ENCODE peak calls at places on chromosomes 2 and 18, in five cellular contexts. One of them, this sample, is unnamed.

GRCh38 chr2:199405241-199405640 is 52.5 kb downstream of the SATB2 start:
- DNase-seq in endothelial cell: no peak
- DNase-seq in fibroblast of the aortic adventitia: peak
- DNase-seq in PC-3: peak
- DNase-seq in A549: peak
- DNase-seq in this sample: no peak

GRCh38 chr2:182148344-182148743 is 162.7 kb downstream of the PPP1R1C start:
- DNase-seq in PC-3: peak
- DNase-seq in fibroblast of the aortic adventitia: peak
- DNase-seq in A549: no peak
- DNase-seq in endothelial cell: no peak
- DNase-seq in this sample: no peak

GRCh38 chr2:176170606-176171005 is 13.5 kb downstream of the HOXD3 start:
- DNase-seq in endothelial cell: no peak
- DNase-seq in A549: no peak
- DNase-seq in fibroblast of the aortic adventitia: no peak
- DNase-seq in PC-3: no peak
- DNase-seq in this sample: no peak

GRCh38 chr2:95208101-95208500 is 780 bp downstream of the ZNF892 start:
- DNase-seq in fibroblast of the aortic adventitia: peak
- DNase-seq in endothelial cell: no peak
- DNase-seq in PC-3: no peak
- DNase-seq in A549: no peak
- DNase-seq in this sample: no peak

GRCh38 chr2:110804915-110805314 is 72.5 kb downstream of the ACOXL start:
- DNase-seq in A549: no peak
- DNase-seq in PC-3: no peak
- DNase-seq in fibroblast of the aortic adventitia: no peak
- DNase-seq in endothelial cell: no peak
- DNase-seq in this sample: no peak

GRCh38 chr2:154439156-154439555 is 259.3 kb upstream of the KCNJ3 start:
- DNase-seq in PC-3: peak
- DNase-seq in endothelial cell: no peak
- DNase-seq in A549: no peak
- DNase-seq in fibroblast of the aortic adventitia: no peak
- DNase-seq in this sample: no peak

GRCh38 chr18:48767090-48767670 is 183.6 kb downstream of the SMAD7 start:
- DNase-seq in A549: no peak
- DNase-seq in fibroblast of the aortic adventitia: peak
- DNase-seq in PC-3: no peak
- DNase-seq in endothelial cell: no peak
- DNase-seq in this sample: no peak

GRCh38 chr2:106095478-106096392 is 98.4 kb downstream of the UXS1 start:
- DNase-seq in A549: no peak
- DNase-seq in endothelial cell: no peak
- DNase-seq in fibroblast of the aortic adventitia: no peak
- DNase-seq in PC-3: no peak
- DNase-seq in this sample: no peak

GRCh38 chr18:76524900-76525698 is 30.1 kb upstream of the ZNF516 start:
- DNase-seq in A549: peak
- DNase-seq in fibroblast of the aortic adventitia: peak
- DNase-seq in PC-3: no peak
- DNase-seq in endothelial cell: peak
- DNase-seq in this sample: no peak

GRCh38 chr2:96665083-96665569 is 22.6 kb downstream of the FER1L5 start:
- DNase-seq in fibroblast of the aortic adventitia: peak
- DNase-seq in PC-3: peak
- DNase-seq in A549: peak
- DNase-seq in endothelial cell: no peak
- DNase-seq in this sample: no peak

DNA sequence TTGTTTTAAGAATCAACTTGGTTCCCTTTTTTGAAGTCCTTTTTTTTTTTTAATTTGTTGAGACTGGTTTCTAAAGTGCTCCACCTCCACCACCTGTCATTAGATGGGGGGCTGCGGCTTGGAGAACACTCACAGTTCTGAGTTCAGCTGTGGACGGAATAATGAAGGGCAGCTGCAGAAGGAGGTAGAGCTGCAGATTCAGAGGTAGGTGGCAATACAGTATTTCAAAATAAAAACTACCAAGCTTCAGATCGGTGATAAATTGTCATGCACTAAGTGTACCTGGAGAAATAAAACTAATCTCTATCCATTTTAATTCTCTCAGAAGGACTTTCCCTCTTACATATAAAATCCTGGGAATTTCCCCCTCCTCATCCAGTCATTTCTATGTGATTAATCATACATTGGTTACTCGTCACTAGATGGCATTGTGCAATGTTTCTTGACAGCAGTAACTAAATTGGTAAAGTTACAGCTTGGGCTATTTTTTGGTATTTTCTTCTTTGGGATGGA is 81.1 kb upstream of the SLC39A10 start:
- DNase-seq in PC-3: peak
- DNase-seq in endothelial cell: no peak
- DNase-seq in A549: peak
- DNase-seq in fibroblast of the aortic adventitia: peak
- DNase-seq in this sample: no peak
- TF ChIP-seq CTCF in PC-3: peak
- TF ChIP-seq CTCF in endothelial cell: no peak
- TF ChIP-seq CTCF in A549: peak
- TF ChIP-seq CTCF in fibroblast of the aortic adventitia: no peak
- TF ChIP-seq CTCF in this sample: no peak

DNA sequence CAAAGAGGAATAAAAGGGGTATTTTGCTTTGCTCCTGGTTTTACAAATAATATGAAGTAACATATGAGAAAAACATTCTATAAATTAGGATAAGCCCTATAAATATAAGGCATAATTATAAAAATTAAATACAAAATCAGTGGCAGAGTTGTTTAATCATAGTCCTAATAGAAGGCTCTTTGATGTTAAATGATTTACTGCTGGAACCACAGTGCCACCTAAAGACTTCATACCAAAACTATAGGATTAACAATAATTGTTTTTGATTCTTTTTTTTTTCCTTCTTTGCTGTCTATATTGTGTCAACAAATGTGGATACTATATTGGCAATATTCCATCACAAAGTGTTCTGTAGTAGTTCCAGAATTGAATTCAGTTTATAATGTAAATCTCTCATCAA is 837.7 kb upstream of the SLC39A10 start:
- DNase-seq in PC-3: peak
- DNase-seq in endothelial cell: no peak
- DNase-seq in A549: no peak
- DNase-seq in fibroblast of the aortic adventitia: no peak
- DNase-seq in this sample: no peak
- TF ChIP-seq CTCF in PC-3: peak
- TF ChIP-seq CTCF in endothelial cell: no peak
- TF ChIP-seq CTCF in A549: peak
- TF ChIP-seq CTCF in fibroblast of the aortic adventitia: no peak
- TF ChIP-seq CTCF in this sample: no peak

DNA sequence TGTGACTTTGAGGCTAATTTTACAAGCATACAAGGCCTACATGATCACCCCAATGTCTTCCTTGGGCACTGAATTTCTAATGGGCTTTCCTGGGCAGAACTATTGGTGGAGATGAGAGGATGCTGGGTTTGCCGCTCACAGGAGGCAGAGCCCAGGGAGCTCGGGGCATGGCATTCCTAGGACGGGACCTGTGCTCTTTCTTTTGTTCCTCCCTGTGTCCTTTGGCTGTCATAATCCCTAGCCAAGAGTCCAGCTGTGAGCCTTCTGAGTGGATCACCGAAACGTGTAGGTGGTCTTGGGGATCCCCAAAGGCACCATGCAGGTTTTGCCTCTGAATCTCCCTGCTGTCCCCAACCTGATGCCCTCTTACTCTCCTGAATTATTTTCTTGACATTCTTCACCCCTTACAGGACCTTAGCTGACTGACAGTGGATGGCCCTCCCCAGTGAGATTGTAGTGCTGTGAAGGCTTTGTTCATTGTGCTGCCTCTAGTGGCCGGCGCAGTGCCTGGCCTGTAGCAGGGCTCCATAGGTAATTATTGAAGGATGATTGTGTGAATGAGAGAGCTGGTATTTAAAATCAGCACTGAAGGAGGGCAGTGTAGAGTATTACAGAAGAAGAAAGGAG is 221.9 kb downstream of the ZNF407 start:
- DNase-seq in A549: peak
- DNase-seq in PC-3: peak
- DNase-seq in fibroblast of the aortic adventitia: no peak
- DNase-seq in endothelial cell: peak
- DNase-seq in this sample: no peak
- TF ChIP-seq CTCF in A549: no peak
- TF ChIP-seq CTCF in PC-3: peak
- TF ChIP-seq CTCF in fibroblast of the aortic adventitia: peak
- TF ChIP-seq CTCF in endothelial cell: peak
- TF ChIP-seq CTCF in this sample: no peak

DNA sequence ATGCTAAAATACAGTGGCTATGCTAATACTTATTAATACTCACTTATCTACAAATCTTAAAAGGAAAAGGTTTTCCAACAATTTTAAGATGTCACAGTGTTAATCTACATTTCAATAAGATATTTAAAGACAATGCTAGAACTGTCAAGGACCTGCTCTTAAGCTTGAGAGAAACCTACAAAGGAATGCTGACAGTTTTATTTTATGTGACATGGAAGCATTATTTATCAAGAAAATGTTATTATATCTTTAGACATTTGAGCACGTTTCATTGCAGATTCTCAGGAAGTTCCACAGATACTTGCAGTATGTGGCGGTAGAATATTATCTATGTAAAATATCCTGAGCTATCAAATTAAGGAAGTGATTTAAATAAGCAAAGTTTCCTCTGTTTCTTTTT is 1255.7 kb upstream of the ZEB2 start:
- DNase-seq in fibroblast of the aortic adventitia: no peak
- DNase-seq in A549: no peak
- DNase-seq in PC-3: no peak
- DNase-seq in endothelial cell: no peak
- DNase-seq in this sample: no peak
- TF ChIP-seq CTCF in fibroblast of the aortic adventitia: no peak
- TF ChIP-seq CTCF in A549: no peak
- TF ChIP-seq CTCF in PC-3: no peak
- TF ChIP-seq CTCF in endothelial cell: no peak
- TF ChIP-seq CTCF in this sample: no peak

DNA sequence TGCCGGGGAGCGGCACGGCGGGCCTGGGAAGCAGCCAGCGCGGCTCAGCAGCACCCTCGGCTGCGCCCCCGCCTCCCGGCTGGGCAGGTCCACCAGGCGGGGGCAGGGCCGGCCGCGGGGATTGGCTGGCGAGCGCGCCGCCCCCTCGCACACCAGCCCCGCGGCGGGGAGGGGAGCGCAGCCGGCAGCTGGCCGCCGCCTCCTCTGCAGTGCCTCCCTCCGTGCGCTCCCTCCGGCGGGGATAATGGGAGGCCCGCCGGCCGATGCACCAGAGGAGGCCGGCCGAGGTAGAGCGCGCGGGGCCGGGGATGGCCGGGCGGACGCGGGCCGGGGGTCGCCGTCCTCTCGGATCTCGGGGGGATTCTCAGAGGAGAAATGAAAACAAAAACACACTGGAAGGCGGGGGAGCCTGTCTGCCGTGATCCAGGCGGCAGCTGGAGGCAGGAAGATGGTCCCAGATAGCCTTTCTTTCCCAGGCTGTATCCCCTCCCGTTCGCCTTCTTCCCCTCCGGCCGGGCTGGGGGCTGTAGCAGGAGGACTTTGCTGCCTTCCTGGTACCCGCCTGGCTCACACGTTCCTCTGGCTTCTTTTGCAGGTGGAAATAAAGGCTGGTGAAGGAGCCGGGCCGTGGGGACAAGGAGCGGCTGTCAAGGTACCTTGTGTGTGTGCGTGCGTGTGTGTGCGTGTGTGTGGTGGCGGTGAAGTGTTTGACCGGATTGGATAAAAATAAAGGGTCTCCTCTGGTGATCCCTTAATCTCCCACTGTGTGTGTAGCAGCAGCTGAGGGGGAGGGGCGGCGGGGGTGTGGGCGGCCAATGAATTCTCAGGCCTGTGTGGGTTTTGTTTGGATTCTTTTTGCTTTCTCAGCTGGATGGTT is 18.0 kb downstream of the TET3 start:
- DNase-seq in A549: peak
- DNase-seq in endothelial cell: peak
- DNase-seq in fibroblast of the aortic adventitia: peak
- DNase-seq in PC-3: peak
- DNase-seq in this sample: peak
- TF ChIP-seq CTCF in A549: no peak
- TF ChIP-seq CTCF in endothelial cell: no peak
- TF ChIP-seq CTCF in fibroblast of the aortic adventitia: peak
- TF ChIP-seq CTCF in PC-3: no peak
- TF ChIP-seq CTCF in this sample: no peak

DNA sequence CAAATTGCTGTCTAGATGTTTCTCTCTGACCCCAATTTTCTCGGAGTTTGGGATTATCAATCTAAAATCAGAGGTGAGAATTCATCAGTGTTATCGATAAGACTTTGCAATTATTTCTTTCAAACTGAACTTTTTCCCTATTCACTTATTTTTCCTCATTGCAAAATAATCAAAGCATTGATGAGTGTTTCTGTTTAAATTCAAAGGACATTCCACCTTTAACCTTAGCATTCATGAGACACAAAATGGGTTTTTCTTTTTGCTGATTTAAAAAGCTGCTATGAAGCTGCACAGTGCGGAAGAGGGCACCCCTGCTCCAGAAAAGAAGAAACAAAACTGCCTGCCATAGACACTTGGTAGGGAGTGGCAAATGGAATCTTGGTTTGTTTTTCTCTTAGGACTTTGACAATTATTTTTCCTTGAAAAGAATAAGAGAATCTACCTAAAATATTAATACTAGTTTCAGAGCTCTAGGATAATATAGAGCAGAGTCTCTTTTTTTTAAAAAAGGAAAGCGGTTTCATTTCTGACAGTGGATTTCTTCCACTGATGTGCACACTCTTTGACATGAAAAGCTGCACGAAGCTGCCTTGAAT is 203.4 kb downstream of the TGIF1 start:
- DNase-seq in fibroblast of the aortic adventitia: peak
- DNase-seq in PC-3: no peak
- DNase-seq in A549: peak
- DNase-seq in endothelial cell: no peak
- DNase-seq in this sample: no peak
- TF ChIP-seq CTCF in fibroblast of the aortic adventitia: no peak
- TF ChIP-seq CTCF in PC-3: no peak
- TF ChIP-seq CTCF in A549: no peak
- TF ChIP-seq CTCF in endothelial cell: no peak
- TF ChIP-seq CTCF in this sample: no peak

GRCh38 chr2:60439219-60439974 is 114.1 kb downstream of the BCL11A start:
- DNase-seq in endothelial cell: peak
- DNase-seq in A549: no peak
- DNase-seq in PC-3: no peak
- DNase-seq in fibroblast of the aortic adventitia: no peak
- DNase-seq in this sample: no peak
- TF ChIP-seq CTCF in endothelial cell: peak
- TF ChIP-seq CTCF in A549: no peak
- TF ChIP-seq CTCF in PC-3: peak
- TF ChIP-seq CTCF in fibroblast of the aortic adventitia: no peak
- TF ChIP-seq CTCF in this sample: peak

This sample was measured in mesothelial cell of epicardium.